ENCODE peak calls at places on chromosomes 12 and 14, in six cellular contexts. G, J, T, U, N and I are unnamed samples.

GRCh38 chr14:86852530-86852929 is 1140.5 kb downstream of the GALC start:
- DNase-seq in G (peak; percentile 87), J (peak; percentile 59), T (no peak), U (no peak), N (no peak), I (no peak)

GRCh38 chr12:100153131-100153530 is 10.5 kb upstream of the BLTP3B start:
- DNase-seq in G (no peak), J (no peak), T (no peak), U (no peak), N (no peak), I (no peak)

GRCh38 chr12:133225527-133225926 is 10.2 kb downstream of the ANHX start:
- DNase-seq in G (no peak), J (no peak), T (no peak), U (no peak), N (no peak), I (no peak)

GRCh38 chr12:5889381-5890047 is 55.5 kb downstream of the ANO2 start:
- DNase-seq in G (no peak), J (no peak), T (peak; percentile 41), U (no peak), N (no peak), I (no peak)

GRCh38 chr12:30045171-30045570 is 261.4 kb upstream of the TMTC1 start:
- DNase-seq in G (no peak), J (no peak), T (no peak), U (no peak), N (no peak), I (no peak)

GRCh38 chr14:93155667-93156066 is 29.0 kb downstream of the MOAP1 start:
- DNase-seq in G (no peak), J (no peak), T (no peak), U (no peak), N (no peak), I (no peak)

GRCh38 chr12:65695077-65695865 is 129.0 kb upstream of the HMGA2 start:
- DNase-seq in G (peak; percentile 99), J (peak; percentile 99), T (no peak), U (no peak), N (no peak), I (no peak)

GRCh38 chr14:81450100-81450531 is 50.0 kb upstream of the STON2 start:
- DNase-seq in G (no peak), J (no peak), T (peak; percentile 63), U (no peak), N (peak; percentile 47), I (peak; percentile 79)

GRCh38 chr12:18589316-18589715 is 148.5 kb downstream of the PLCZ1 start:
- DNase-seq in G (no peak), J (peak; percentile 6), T (no peak), U (no peak), N (no peak), I (no peak)

GRCh38 chr14:101102875-101103274 is 199.4 kb upstream of the RTL1 start:
- DNase-seq in G (no peak), J (no peak), T (peak; percentile 32), U (no peak), N (no peak), I (no peak)

GRCh38 chr14:34040765-34041164 is 89.9 kb upstream of the EGLN3 start:
- DNase-seq in G (no peak), J (no peak), T (no peak), U (no peak), N (no peak), I (no peak)

GRCh38 chr14:32940066-32940651 is 1.5 kb downstream of the NPAS3 start:
- DNase-seq in G (no peak), J (peak; percentile 52), T (no peak), U (no peak), N (no peak), I (no peak)

GRCh38 chr12:27969901-27970390 is 2.6 kb downstream of the PTHLH start:
- DNase-seq in G (peak; percentile 53), J (peak; percentile 55), T (peak; percentile 84), U (peak; percentile 75), N (no peak), I (peak; percentile 75)

GRCh38 chr12:113260636-113261300 is 39.5 kb downstream of the TPCN1 start:
- DNase-seq in G (no peak), J (no peak), T (no peak), U (no peak), N (no peak), I (peak; percentile 56)

GRCh38 chr14:101499080-101499479 is 62.2 kb upstream of the DIO3 start:
- DNase-seq in G (no peak), J (no peak), T (peak; percentile 11), U (no peak), N (no peak), I (no peak)

GRCh38 chr12:67068773-67069450 is 200.2 kb upstream of the CAND1 start:
- DNase-seq in G (peak; percentile 7), J (peak; percentile 46), T (peak; percentile 74), U (peak; percentile 66), N (peak; percentile 25), I (peak; percentile 83)

GRCh38 chr12:103955811-103956514 is 9.7 kb upstream of the TDG start:
- DNase-seq in G (peak; percentile 58), J (peak; percentile 26), T (peak; percentile 33), U (no peak), N (no peak), I (peak; percentile 16)

GRCh38 chr12:103960567-103961227 is 5.0 kb upstream of the TDG start:
- DNase-seq in G (no peak), J (no peak), T (no peak), U (no peak), N (no peak), I (no peak)

GRCh38 chr12:103958621-103959020 is 7.1 kb upstream of the TDG start:
- DNase-seq in G (no peak), J (no peak), T (no peak), U (no peak), N (no peak), I (no peak)

GRCh38 chr12:103956515-103957027 is 9.1 kb upstream of the TDG start:
- DNase-seq in G (no peak), J (no peak), T (no peak), U (no peak), N (peak; percentile 2), I (peak; percentile 10)

DNA sequence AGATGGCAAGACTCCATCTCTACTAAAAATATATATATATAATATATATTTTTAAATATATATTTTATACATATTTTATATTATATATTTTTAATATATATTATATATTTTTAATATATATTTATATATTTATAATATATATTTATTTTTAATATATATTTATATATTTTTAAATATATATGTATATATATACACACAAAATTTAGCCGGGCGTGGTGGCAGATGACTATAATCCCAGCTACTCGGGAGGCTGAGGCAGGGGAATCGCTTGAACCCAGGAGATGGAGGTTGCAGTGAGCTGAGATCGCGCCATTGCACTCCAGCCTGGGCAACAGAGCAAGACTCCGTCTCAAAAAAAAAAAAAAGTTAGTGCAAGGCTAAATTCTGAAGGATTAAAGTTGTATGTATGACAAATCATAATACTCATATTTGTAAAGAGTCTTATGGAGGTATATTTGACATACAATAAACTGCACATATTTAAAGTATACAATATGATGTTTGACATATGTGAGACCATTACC is 7.7 kb upstream of the TDG start:
- DNase-seq in G (no peak), J (no peak), T (no peak), U (no peak), N (no peak), I (no peak)
- H3K9ac ChIP-seq in G (no peak overlapping the region), J (peak overlapping the region; percentile 97), T (no peak overlapping the region), U (no peak overlapping the region), N (no peak overlapping the region), I (no peak overlapping the region)

DNA sequence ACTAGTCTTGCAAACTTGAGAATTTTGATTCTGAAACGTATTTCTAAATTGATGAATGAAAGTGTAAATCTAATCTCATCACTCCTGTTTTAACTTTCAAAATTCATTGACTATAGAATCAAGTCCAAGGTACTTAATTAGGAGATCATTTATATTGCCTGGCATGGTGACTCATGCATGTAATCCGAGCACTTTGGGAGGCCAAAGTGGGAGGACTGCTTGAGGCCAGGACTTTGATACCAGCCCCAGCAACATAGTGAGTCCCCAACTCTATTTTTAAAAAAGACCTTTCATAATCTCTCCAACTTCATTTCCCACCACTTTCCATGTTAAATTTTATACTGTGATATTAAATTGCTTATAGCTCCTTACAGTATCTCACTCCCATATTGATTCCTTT is 3.0 kb upstream of the MIPOL1 start:
- DNase-seq in G (no peak), J (peak; percentile 24), T (no peak), U (no peak), N (no peak), I (no peak)
- H4K91ac ChIP-seq in G (no peak overlapping the region), J (no peak overlapping the region), T (no peak overlapping the region), U (no peak overlapping the region), N (no peak overlapping the region), I (no peak overlapping the region)

GRCh38 chr14:94532462-94532861 is 23.2 kb upstream of the SERPINA12 start:
- DNase-seq in G (no peak), J (no peak), T (no peak), U (no peak), N (no peak), I (no peak)
- H4K8ac ChIP-seq in G (no peak overlapping the region), J (no peak overlapping the region), T (no peak overlapping the region), U (no peak overlapping the region), N (no peak overlapping the region), I (no peak overlapping the region)

DNA sequence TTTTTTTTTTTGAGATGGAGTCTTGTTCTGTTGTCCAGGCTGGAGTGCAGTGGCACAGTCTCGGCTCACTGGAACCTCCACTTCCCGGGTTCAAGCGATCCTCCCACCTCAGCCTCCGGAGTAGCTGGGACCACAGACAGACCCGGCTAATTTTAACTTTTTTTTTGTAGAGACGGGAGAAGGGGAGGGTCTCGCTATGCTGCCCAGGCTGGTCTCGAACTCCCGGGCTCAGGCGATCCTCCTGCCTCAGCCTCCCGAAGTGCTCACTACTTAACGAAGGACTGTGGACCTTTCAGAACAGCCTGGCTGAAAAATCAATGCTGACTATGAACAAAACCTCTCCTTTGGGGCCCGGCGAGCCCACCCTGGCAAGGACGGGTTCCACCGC is 10.9 kb downstream of the SLC6A12 start:
- DNase-seq in G (no peak), J (no peak), T (no peak), U (no peak), N (no peak), I (no peak)
- H3K9ac ChIP-seq in G (no peak overlapping the region), J (no peak overlapping the region), T (no peak overlapping the region), U (no peak overlapping the region), N (no peak overlapping the region), I (no peak overlapping the region)

GRCh38 chr12:96048392-96048969 is 13.1 kb upstream of the LTA4H start:
- DNase-seq in G (no peak), J (peak; percentile 41), T (no peak), U (no peak), N (no peak), I (no peak)

GRCh38 chr12:96047621-96048211 is 12.3 kb upstream of the LTA4H start:
- DNase-seq in G (peak; percentile 72), J (peak; percentile 62), T (no peak), U (no peak), N (no peak), I (peak; percentile 4)

GRCh38 chr12:96049096-96049495 is 13.7 kb upstream of the LTA4H start:
- DNase-seq in G (no peak), J (no peak), T (no peak), U (no peak), N (no peak), I (no peak)

GRCh38 chr12:96051756-96052155 is 16.4 kb upstream of the LTA4H start:
- DNase-seq in G (no peak), J (no peak), T (no peak), U (no peak), N (no peak), I (no peak)

GRCh38 chr12:96050139-96050538 is 14.8 kb upstream of the LTA4H start:
- DNase-seq in G (no peak), J (no peak), T (no peak), U (no peak), N (no peak), I (no peak)
- H4K91ac ChIP-seq in G (no peak overlapping the region), J (no peak overlapping the region), T (no peak overlapping the region), U (no peak overlapping the region), N (no peak overlapping the region), I (no peak overlapping the region)